ENCODE peak calls at places on chromosomes 6 and 20, in five cellular contexts. One of them, this sample, is unnamed.

GRCh38 chr6:24057030-24057429 is 69.0 kb upstream of the NRSN1 start:
- DNase-seq in MM.1S: no peak
- DNase-seq in mammary epithelial cell: no peak
- DNase-seq in osteoblast: no peak
- DNase-seq in CD4-positive, alpha-beta memory T cell: no peak
- DNase-seq in this sample: no peak

GRCh38 chr6:82980086-82980485 is 85.6 kb downstream of the UBE3D start:
- DNase-seq in MM.1S: no peak
- DNase-seq in mammary epithelial cell: peak; percentile 32
- DNase-seq in osteoblast: no peak
- DNase-seq in CD4-positive, alpha-beta memory T cell: no peak
- DNase-seq in this sample: no peak

GRCh38 chr20:32820698-32821378 is 1.1 kb downstream of the MAPRE1 start:
- DNase-seq in MM.1S: no peak
- DNase-seq in mammary epithelial cell: no peak
- DNase-seq in osteoblast: peak; percentile 79
- DNase-seq in CD4-positive, alpha-beta memory T cell: peak; percentile 9
- DNase-seq in this sample: no peak

GRCh38 chr20:10309326-10309725 is 90.7 kb downstream of the SNAP25 start:
- DNase-seq in MM.1S: no peak
- DNase-seq in mammary epithelial cell: peak; percentile 83
- DNase-seq in osteoblast: peak; percentile 65
- DNase-seq in CD4-positive, alpha-beta memory T cell: no peak
- DNase-seq in this sample: no peak

GRCh38 chr20:6806291-6806690 is 38.8 kb downstream of the BMP2 start:
- DNase-seq in MM.1S: no peak
- DNase-seq in mammary epithelial cell: no peak
- DNase-seq in osteoblast: no peak
- DNase-seq in CD4-positive, alpha-beta memory T cell: no peak
- DNase-seq in this sample: no peak

GRCh38 chr6:122289721-122290501 is 109.5 kb upstream of the HSF2 start:
- DNase-seq in MM.1S: no peak
- DNase-seq in mammary epithelial cell: no peak
- DNase-seq in osteoblast: no peak
- DNase-seq in CD4-positive, alpha-beta memory T cell: no peak
- DNase-seq in this sample: no peak

GRCh38 chr6:119105262-119105661 is 26.8 kb upstream of the FAM184A start:
- DNase-seq in MM.1S: no peak
- DNase-seq in mammary epithelial cell: no peak
- DNase-seq in osteoblast: no peak
- DNase-seq in CD4-positive, alpha-beta memory T cell: no peak
- DNase-seq in this sample: no peak

GRCh38 chr6:41638002-41638800 is at the start of gene MDFI:
- DNase-seq in MM.1S: no peak
- DNase-seq in mammary epithelial cell: peak; percentile 23
- DNase-seq in osteoblast: peak; percentile 74
- DNase-seq in CD4-positive, alpha-beta memory T cell: no peak
- DNase-seq in this sample: no peak

GRCh38 chr6:140486468-140487361 is 1112.3 kb upstream of the CITED2 start:
- DNase-seq in MM.1S: no peak
- DNase-seq in mammary epithelial cell: no peak
- DNase-seq in osteoblast: no peak
- DNase-seq in CD4-positive, alpha-beta memory T cell: no peak
- DNase-seq in this sample: no peak

GRCh38 chr6:75526502-75527127 is 33.0 kb upstream of the FILIP1 start:
- DNase-seq in MM.1S: peak; percentile 78
- DNase-seq in mammary epithelial cell: peak; percentile 55
- DNase-seq in osteoblast: no peak
- DNase-seq in CD4-positive, alpha-beta memory T cell: peak; percentile 58
- DNase-seq in this sample: peak; percentile 63

GRCh38 chr20:7237251-7237650 is 469.8 kb downstream of the BMP2 start:
- DNase-seq in MM.1S: no peak
- DNase-seq in mammary epithelial cell: no peak
- DNase-seq in osteoblast: no peak
- DNase-seq in CD4-positive, alpha-beta memory T cell: no peak
- DNase-seq in this sample: no peak

GRCh38 chr20:25038103-25038410 is 19.9 kb downstream of the ACSS1 start:
- DNase-seq in MM.1S: no peak
- DNase-seq in mammary epithelial cell: no peak
- DNase-seq in osteoblast: no peak
- DNase-seq in CD4-positive, alpha-beta memory T cell: no peak
- DNase-seq in this sample: peak; percentile 71

GRCh38 chr6:112029045-112029822 is 24.7 kb upstream of the CCN6 start:
- DNase-seq in MM.1S: peak; percentile 60
- DNase-seq in mammary epithelial cell: peak; percentile 34
- DNase-seq in osteoblast: no peak
- DNase-seq in CD4-positive, alpha-beta memory T cell: peak; percentile 39
- DNase-seq in this sample: peak; percentile 57

GRCh38 chr6:29992792-29993191 is 50.5 kb downstream of the HLA-A start:
- DNase-seq in MM.1S: no peak
- DNase-seq in mammary epithelial cell: peak; percentile 75
- DNase-seq in osteoblast: peak; percentile 96
- DNase-seq in CD4-positive, alpha-beta memory T cell: no peak
- DNase-seq in this sample: no peak

GRCh38 chr20:59667981-59668515 is 63.7 kb downstream of the PHACTR3 start:
- DNase-seq in MM.1S: no peak
- DNase-seq in mammary epithelial cell: no peak
- DNase-seq in osteoblast: no peak
- DNase-seq in CD4-positive, alpha-beta memory T cell: no peak
- DNase-seq in this sample: no peak

GRCh38 chr6:162211022-162211421 is 516.5 kb downstream of the PRKN start:
- DNase-seq in MM.1S: no peak
- DNase-seq in mammary epithelial cell: no peak
- DNase-seq in osteoblast: no peak
- DNase-seq in CD4-positive, alpha-beta memory T cell: no peak
- DNase-seq in this sample: no peak

GRCh38 chr6:103215835-103216234 is 1643.9 kb downstream of the HACE1 start:
- DNase-seq in MM.1S: no peak
- DNase-seq in mammary epithelial cell: no peak
- DNase-seq in osteoblast: no peak
- DNase-seq in CD4-positive, alpha-beta memory T cell: no peak
- DNase-seq in this sample: no peak

GRCh38 chr6:163180874-163181541 is 233.5 kb upstream of the QKI start:
- DNase-seq in MM.1S: no peak
- DNase-seq in mammary epithelial cell: peak; percentile 2
- DNase-seq in osteoblast: peak; percentile 79
- DNase-seq in CD4-positive, alpha-beta memory T cell: no peak
- DNase-seq in this sample: no peak

GRCh38 chr6:41548098-41548840 is 2.1 kb downstream of the FOXP4 start:
- DNase-seq in MM.1S: no peak
- DNase-seq in mammary epithelial cell: no peak
- DNase-seq in osteoblast: peak; percentile 61
- DNase-seq in CD4-positive, alpha-beta memory T cell: peak; percentile 22
- DNase-seq in this sample: peak; percentile 38

GRCh38 chr6:109669811-109670210 is 21.2 kb downstream of the AK9 start:
- DNase-seq in MM.1S: no peak
- DNase-seq in mammary epithelial cell: no peak
- DNase-seq in osteoblast: no peak
- DNase-seq in CD4-positive, alpha-beta memory T cell: no peak
- DNase-seq in this sample: no peak

GRCh38 chr6:143822584-143823024 is 20.5 kb upstream of the LTV1 start:
- DNase-seq in MM.1S: no peak
- DNase-seq in mammary epithelial cell: no peak
- DNase-seq in osteoblast: peak; percentile 47
- DNase-seq in CD4-positive, alpha-beta memory T cell: no peak
- DNase-seq in this sample: no peak

GRCh38 chr20:53202781-53203180 is 230.6 kb downstream of the TSHZ2 start:
- DNase-seq in MM.1S: no peak
- DNase-seq in mammary epithelial cell: peak; percentile 56
- DNase-seq in osteoblast: no peak
- DNase-seq in CD4-positive, alpha-beta memory T cell: no peak
- DNase-seq in this sample: no peak

GRCh38 chr6:2127484-2127911 is 117.9 kb downstream of the GMDS start:
- DNase-seq in MM.1S: no peak
- DNase-seq in mammary epithelial cell: no peak
- DNase-seq in osteoblast: no peak
- DNase-seq in CD4-positive, alpha-beta memory T cell: peak; percentile 12
- DNase-seq in this sample: peak; percentile 70

GRCh38 chr6:63392092-63392724 is 72.4 kb upstream of the LGSN start:
- DNase-seq in MM.1S: no peak
- DNase-seq in mammary epithelial cell: no peak
- DNase-seq in osteoblast: no peak
- DNase-seq in CD4-positive, alpha-beta memory T cell: no peak
- DNase-seq in this sample: no peak

GRCh38 chr20:44460795-44461141 is 14.9 kb upstream of the TTPAL start:
- DNase-seq in MM.1S: peak; percentile 37
- DNase-seq in mammary epithelial cell: peak; percentile 27
- DNase-seq in osteoblast: no peak
- DNase-seq in CD4-positive, alpha-beta memory T cell: no peak
- DNase-seq in this sample: peak; percentile 87

GRCh38 chr6:34096193-34096592 is 49.7 kb downstream of the GRM4 start:
- DNase-seq in MM.1S: no peak
- DNase-seq in mammary epithelial cell: no peak
- DNase-seq in osteoblast: no peak
- DNase-seq in CD4-positive, alpha-beta memory T cell: no peak
- DNase-seq in this sample: no peak

GRCh38 chr20:62307226-62308101 is 4.7 kb downstream of the ADRM1 start:
- DNase-seq in MM.1S: no peak
- DNase-seq in mammary epithelial cell: no peak
- DNase-seq in osteoblast: no peak
- DNase-seq in CD4-positive, alpha-beta memory T cell: no peak
- DNase-seq in this sample: no peak

GRCh38 chr20:36670665-36671357 is 24.8 kb upstream of the SLA2 start:
- DNase-seq in MM.1S: no peak
- DNase-seq in mammary epithelial cell: no peak
- DNase-seq in osteoblast: no peak
- DNase-seq in CD4-positive, alpha-beta memory T cell: no peak
- DNase-seq in this sample: no peak

GRCh38 chr6:144582939-144583613 is 297.9 kb downstream of the UTRN start:
- DNase-seq in MM.1S: peak; percentile 82
- DNase-seq in mammary epithelial cell: no peak
- DNase-seq in osteoblast: no peak
- DNase-seq in CD4-positive, alpha-beta memory T cell: peak; percentile 70
- DNase-seq in this sample: peak; percentile 61

GRCh38 chr20:52193133-52193532 is 1.6 kb upstream of the ZFP64 start:
- DNase-seq in MM.1S: no peak
- DNase-seq in mammary epithelial cell: no peak
- DNase-seq in osteoblast: no peak
- DNase-seq in CD4-positive, alpha-beta memory T cell: no peak
- DNase-seq in this sample: no peak

GRCh38 chr20:59027746-59028320 is 4.3 kb downstream of the ATP5F1E start:
- DNase-seq in MM.1S: no peak
- DNase-seq in mammary epithelial cell: peak; percentile 59
- DNase-seq in osteoblast: peak; percentile 85
- DNase-seq in CD4-positive, alpha-beta memory T cell: no peak
- DNase-seq in this sample: no peak

GRCh38 chr6:37125779-37126553 is 44.0 kb upstream of the PIM1 start:
- DNase-seq in MM.1S: no peak
- DNase-seq in mammary epithelial cell: no peak
- DNase-seq in osteoblast: no peak
- DNase-seq in CD4-positive, alpha-beta memory T cell: no peak
- DNase-seq in this sample: no peak

GRCh38 chr20:59735917-59736316 is 131.6 kb downstream of the PHACTR3 start:
- DNase-seq in MM.1S: no peak
- DNase-seq in mammary epithelial cell: no peak
- DNase-seq in osteoblast: no peak
- DNase-seq in CD4-positive, alpha-beta memory T cell: no peak
- DNase-seq in this sample: no peak

GRCh38 chr6:46899636-46900035 is 22.1 kb downstream of the ADGRF5 start:
- DNase-seq in MM.1S: no peak
- DNase-seq in mammary epithelial cell: no peak
- DNase-seq in osteoblast: no peak
- DNase-seq in CD4-positive, alpha-beta memory T cell: no peak
- DNase-seq in this sample: no peak

GRCh38 chr6:46900266-46900665 is 21.5 kb downstream of the ADGRF5 start:
- DNase-seq in MM.1S: no peak
- DNase-seq in mammary epithelial cell: no peak
- DNase-seq in osteoblast: no peak
- DNase-seq in CD4-positive, alpha-beta memory T cell: no peak
- DNase-seq in this sample: no peak

GRCh38 chr6:46901747-46902362 is 19.9 kb downstream of the ADGRF5 start:
- DNase-seq in MM.1S: no peak
- DNase-seq in mammary epithelial cell: no peak
- DNase-seq in osteoblast: no peak
- DNase-seq in CD4-positive, alpha-beta memory T cell: no peak
- DNase-seq in this sample: no peak

GRCh38 chr6:46904117-46904516 is 17.6 kb downstream of the ADGRF5 start:
- DNase-seq in MM.1S: no peak
- DNase-seq in mammary epithelial cell: no peak
- DNase-seq in osteoblast: no peak
- DNase-seq in CD4-positive, alpha-beta memory T cell: no peak
- DNase-seq in this sample: no peak

DNA sequence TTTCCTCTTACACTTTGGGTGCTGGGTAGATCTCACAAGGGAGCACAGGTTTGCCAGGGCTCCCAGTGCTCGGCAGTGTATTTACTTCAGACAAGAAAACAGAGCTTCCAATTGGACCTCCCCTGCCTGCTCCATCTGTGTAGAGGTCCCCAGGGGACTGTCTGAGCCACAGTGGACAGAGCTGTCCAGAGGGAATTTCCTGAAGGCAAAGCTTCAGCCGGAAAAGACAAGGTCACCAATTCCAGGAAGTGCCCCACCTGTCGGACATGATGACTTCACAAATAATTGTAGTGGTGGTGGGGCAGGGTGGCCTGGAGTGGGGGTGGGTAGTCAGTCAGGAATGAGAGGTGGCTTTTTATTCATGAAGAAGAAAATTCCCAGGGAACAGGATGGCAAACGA is 18.6 kb downstream of the ADGRF5 start:
- DNase-seq in MM.1S: no peak
- DNase-seq in mammary epithelial cell: no peak
- DNase-seq in osteoblast: no peak
- DNase-seq in CD4-positive, alpha-beta memory T cell: no peak
- DNase-seq in this sample: no peak
- H3K4me3 ChIP-seq in MM.1S: no peak overlapping the region
- H3K4me3 ChIP-seq in mammary epithelial cell: no peak overlapping the region
- H3K4me3 ChIP-seq in osteoblast: no peak overlapping the region
- H3K4me3 ChIP-seq in CD4-positive, alpha-beta memory T cell: no peak overlapping the region
- H3K4me3 ChIP-seq in this sample: no peak overlapping the region

GRCh38 chr6:44059359-44060342 is 67.6 kb downstream of the MRPL14 start:
- DNase-seq in MM.1S: no peak
- DNase-seq in mammary epithelial cell: peak; percentile 94
- DNase-seq in osteoblast: peak; percentile 75
- DNase-seq in CD4-positive, alpha-beta memory T cell: no peak
- DNase-seq in this sample: no peak
- H3K27ac ChIP-seq in MM.1S: no peak overlapping the region
- H3K27ac ChIP-seq in mammary epithelial cell: peak overlapping the region; percentile 95
- H3K27ac ChIP-seq in osteoblast: peak overlapping the region; percentile 99
- H3K27ac ChIP-seq in CD4-positive, alpha-beta memory T cell: no peak overlapping the region
- H3K27ac ChIP-seq in this sample: peak overlapping the region; percentile 91

DNA sequence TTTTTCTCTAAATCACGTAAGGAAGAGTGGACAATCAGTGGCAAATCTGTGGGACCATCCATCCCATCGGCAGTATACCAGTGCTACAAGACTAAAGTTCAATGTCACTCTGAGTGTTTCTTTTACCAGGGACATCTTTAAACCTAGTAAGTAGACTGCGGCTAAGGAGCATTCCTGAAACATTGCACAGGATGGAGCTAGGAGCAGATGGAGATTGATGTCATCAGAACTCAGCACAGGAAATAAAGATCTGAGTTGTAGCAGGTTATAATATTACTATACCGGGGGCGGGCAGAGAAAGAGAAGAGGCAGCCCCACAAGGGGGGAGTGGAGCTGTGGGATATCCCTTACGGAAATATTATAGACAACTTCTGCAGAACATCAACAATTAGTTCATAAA is 162.1 kb downstream of the MTFR2 start:
- DNase-seq in MM.1S: no peak
- DNase-seq in mammary epithelial cell: no peak
- DNase-seq in osteoblast: peak; percentile 14
- DNase-seq in CD4-positive, alpha-beta memory T cell: no peak
- DNase-seq in this sample: no peak
- H3K4me3 ChIP-seq in MM.1S: no peak overlapping the region
- H3K4me3 ChIP-seq in mammary epithelial cell: no peak overlapping the region
- H3K4me3 ChIP-seq in osteoblast: no peak overlapping the region
- H3K4me3 ChIP-seq in CD4-positive, alpha-beta memory T cell: no peak overlapping the region
- H3K4me3 ChIP-seq in this sample: no peak overlapping the region

GRCh38 chr6:15066433-15067337 is 179.2 kb upstream of the JARID2 start:
- DNase-seq in MM.1S: no peak
- DNase-seq in mammary epithelial cell: peak; percentile 96
- DNase-seq in osteoblast: peak; percentile 95
- DNase-seq in CD4-positive, alpha-beta memory T cell: no peak
- DNase-seq in this sample: no peak
- H3K27ac ChIP-seq in MM.1S: no peak overlapping the region
- H3K27ac ChIP-seq in mammary epithelial cell: peak overlapping the region; percentile 69
- H3K27ac ChIP-seq in osteoblast: peak overlapping the region; percentile 83
- H3K27ac ChIP-seq in CD4-positive, alpha-beta memory T cell: no peak overlapping the region
- H3K27ac ChIP-seq in this sample: no peak overlapping the region

This sample was measured in small intestine.